ENCODE peak calls at places on chromosomes 3 and 15, in eight cellular contexts. Y is PC-3, W is GM06990, L is IMR-90, V is A549, T is heart left ventricle, X is K562, A is right lobe of liver. Z is an unnamed sample.

GRCh38 chr15:95169701-95170459 is 938.5 kb downstream of the MCTP2 start:
- DNase-seq in Y (no peak), W (no peak), L (peak), T (no peak), V (no peak), A (no peak), X (no peak), Z (peak)

GRCh38 chr3:95310560-95310959 is 1247.7 kb downstream of the NSUN3 start:
- DNase-seq in T (no peak), W (no peak), A (no peak), Y (no peak), X (no peak), V (no peak), L (no peak), Z (no peak)

GRCh38 chr15:71128939-71129562 is 13.8 kb downstream of the THSD4 start:
- DNase-seq in L (peak), A (no peak), V (no peak), T (no peak), Y (peak), W (no peak), X (no peak), Z (no peak)

GRCh38 chr15:74270854-74271520 is 34.9 kb downstream of the CCDC33 start:
- DNase-seq in T (peak), Y (no peak), A (no peak), X (no peak), V (no peak), L (no peak), W (no peak), Z (no peak)

GRCh38 chr3:196810963-196811581 is 56.6 kb upstream of the SENP5 start:
- DNase-seq in W (no peak), A (no peak), T (no peak), X (no peak), V (no peak), Y (no peak), L (no peak), Z (no peak)

GRCh38 chr15:45869034-45869668 is 234.3 kb downstream of the SQOR start:
- DNase-seq in W (no peak), V (no peak), L (no peak), Y (no peak), A (no peak), X (no peak), T (no peak), Z (no peak)

GRCh38 chr3:174232658-174233429 is 626.3 kb upstream of the NAALADL2 start:
- DNase-seq in V (no peak), Y (no peak), W (no peak), A (no peak), T (no peak), X (no peak), L (no peak), Z (no peak)

GRCh38 chr3:152176241-152176640 is 92.5 kb upstream of the MBNL1 start:
- DNase-seq in X (no peak), A (no peak), Y (no peak), V (no peak), L (peak), T (no peak), W (no peak), Z (no peak)

GRCh38 chr3:133169669-133170068 is 131.5 kb downstream of the TMEM108 start:
- DNase-seq in W (no peak), Y (no peak), T (no peak), X (no peak), L (no peak), A (no peak), V (no peak), Z (no peak)

GRCh38 chr3:129633751-129634481 is 27.4 kb upstream of the PLXND1 start:
- DNase-seq in Y (peak), L (no peak), V (no peak), W (no peak), X (no peak), T (no peak), A (no peak), Z (no peak)

GRCh38 chr15:25717861-25718504 is 145.1 kb downstream of the ATP10A start:
- DNase-seq in T (no peak), W (no peak), Y (no peak), A (no peak), L (no peak), X (no peak), V (no peak), Z (no peak)

GRCh38 chr3:116340680-116341216 is 104.5 kb downstream of the LSAMP start:
- DNase-seq in W (no peak), T (no peak), L (peak), A (no peak), X (no peak), Y (no peak), V (no peak), Z (peak)

GRCh38 chr3:59540241-59540640 is 490.4 kb upstream of the CFAP20DC start:
- DNase-seq in Y (peak), W (no peak), T (no peak), A (no peak), V (no peak), L (peak), X (no peak), Z (no peak)

GRCh38 chr3:169432692-169433432 is 230.7 kb downstream of the MECOM start:
- DNase-seq in T (no peak), Y (peak), X (no peak), V (no peak), L (no peak), A (no peak), W (no peak), Z (no peak)

GRCh38 chr3:184710870-184711365 is 946 bp downstream of the MAGEF1 start:
- DNase-seq in T (no peak), A (no peak), X (peak), Y (no peak), L (no peak), V (no peak), W (peak), Z (no peak)

GRCh38 chr3:81308296-81308695 is 453.1 kb downstream of the GBE1 start:
- DNase-seq in T (no peak), L (peak), X (no peak), V (no peak), W (no peak), Y (peak), A (no peak), Z (no peak)

GRCh38 chr3:31533169-31533870 is 595 bp downstream of the STT3B start:
- DNase-seq in X (peak), V (peak), W (peak), T (peak), Y (peak), L (peak), A (peak), Z (peak)

GRCh38 chr3:32432711-32433530 is 41.3 kb downstream of the CMTM7 start:
- DNase-seq in V (no peak), X (no peak), L (peak), A (no peak), T (no peak), Y (no peak), W (no peak), Z (peak)

GRCh38 chr15:62853114-62853832 is 189.3 kb upstream of the TPM1 start:
- DNase-seq in V (no peak), W (no peak), Y (peak), L (no peak), A (peak), X (no peak), T (no peak), Z (no peak)

GRCh38 chr15:99845009-99845408 is 111.8 kb upstream of the LYSMD4 start:
- DNase-seq in W (peak), A (no peak), X (no peak), T (no peak), Y (no peak), L (peak), V (no peak), Z (no peak)

GRCh38 chr15:87268675-87269074 is 987.9 kb downstream of the NTRK3 start:
- DNase-seq in T (no peak), V (no peak), W (no peak), X (no peak), Y (peak), A (no peak), L (no peak), Z (peak)

GRCh38 chr3:196320110-196320509 is 2.1 kb upstream of the DYNLT2B start:
- DNase-seq in T (no peak), W (no peak), X (no peak), L (no peak), A (no peak), V (no peak), Y (no peak), Z (no peak)

GRCh38 chr3:123324880-123325765 is 123.4 kb downstream of the SEC22A start:
- DNase-seq in T (peak), V (no peak), A (no peak), W (no peak), Y (no peak), L (no peak), X (no peak), Z (no peak)

GRCh38 chr15:88617031-88617722 is 4.0 kb upstream of the AEN start:
- DNase-seq in Y (no peak), T (no peak), A (no peak), X (no peak), L (no peak), W (no peak), V (no peak), Z (no peak)

GRCh38 chr15:71362987-71363968 is 248.0 kb downstream of the THSD4 start:
- DNase-seq in V (no peak), T (no peak), W (no peak), A (no peak), X (no peak), Y (no peak), L (no peak), Z (no peak)

GRCh38 chr3:186871403-186871924 is 29.0 kb downstream of the ADIPOQ start:
- DNase-seq in W (no peak), L (no peak), T (no peak), V (no peak), X (peak), A (no peak), Y (no peak), Z (no peak)

GRCh38 chr3:194274424-194275085 is 76.6 kb downstream of the CPN2 start:
- DNase-seq in Y (no peak), L (no peak), X (no peak), T (no peak), W (no peak), A (peak), V (no peak), Z (no peak)

GRCh38 chr15:26087395-26087794 is 224.3 kb upstream of the ATP10A start:
- DNase-seq in T (no peak), Y (peak), X (no peak), L (peak), V (no peak), A (no peak), W (no peak), Z (no peak)

GRCh38 chr3:119309591-119309990 is 15.4 kb downstream of the ARHGAP31 start:
- DNase-seq in V (no peak), L (no peak), W (no peak), X (no peak), A (no peak), T (no peak), Y (no peak), Z (no peak)

GRCh38 chr3:195451373-195452000 is 8.7 kb upstream of the ACAP2 start:
- DNase-seq in Y (no peak), L (no peak), A (no peak), W (no peak), T (no peak), X (no peak), V (no peak), Z (no peak)

GRCh38 chr15:78056714-78057269 is 20.7 kb downstream of the TBC1D2B start:
- DNase-seq in Y (peak), A (peak), V (no peak), X (no peak), T (no peak), L (peak), W (no peak), Z (no peak)

GRCh38 chr15:70096975-70097336 is 761 bp downstream of the TLE3 start:
- DNase-seq in X (no peak), L (no peak), T (no peak), A (no peak), Y (no peak), V (peak), W (peak), Z (no peak)

GRCh38 chr15:70097337-70098169 is at the start of gene TLE3:
- DNase-seq in T (peak), A (peak), L (peak), V (peak), Y (peak), W (peak), X (peak), Z (peak)

GRCh38 chr15:70098461-70099166 is 897 bp upstream of the TLE3 start:
- DNase-seq in A (peak), Y (peak), L (no peak), W (peak), X (no peak), T (peak), V (peak), Z (peak)

GRCh38 chr15:70099167-70099965 is 1.6 kb upstream of the TLE3 start:
- DNase-seq in X (peak), T (peak), A (peak), V (peak), W (peak), Y (peak), L (peak), Z (peak)

GRCh38 chr15:70098170-70098460 is 398 bp upstream of the TLE3 start:
- DNase-seq in L (no peak), V (no peak), W (no peak), Y (no peak), X (no peak), T (no peak), A (no peak), Z (no peak)
- TF ChIP-seq CTCF in L (no peak), V (no peak), W (no peak), Y (no peak), X (no peak), T (no peak), A (no peak), Z (no peak)

DNA sequence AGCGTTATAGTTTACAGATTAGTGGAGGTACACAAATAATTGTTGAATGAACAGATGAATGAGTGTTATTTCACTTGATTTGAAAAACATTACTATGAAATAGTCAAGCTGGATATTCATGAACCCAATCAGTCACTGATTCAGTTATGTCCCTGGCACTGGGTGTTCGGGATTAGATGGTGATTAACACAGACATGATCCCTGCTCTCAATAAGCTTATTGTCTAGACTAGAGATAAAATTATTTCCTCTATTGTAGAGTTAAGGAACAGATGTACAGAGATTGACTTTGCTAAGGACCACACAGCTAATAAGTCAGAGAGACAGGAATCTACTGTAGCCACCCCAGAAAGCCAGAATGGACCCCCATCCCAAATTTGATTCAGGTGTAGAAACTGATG is 963 bp downstream of the GRAMD1C start:
- DNase-seq in W (no peak), A (no peak), T (no peak), X (no peak), V (no peak), Y (no peak), L (no peak), Z (no peak)
- H3K4me3 ChIP-seq in W (peak), A (peak), T (peak), X (no peak), V (no peak), Y (peak), L (peak), Z (peak)

GRCh38 chr3:53729130-53729529 is 117.1 kb downstream of the CHDH start:
- DNase-seq in Y (no peak), X (no peak), V (no peak), A (no peak), W (no peak), L (no peak), T (no peak), Z (no peak)

GRCh38 chr3:53728606-53729005 is 117.6 kb downstream of the CHDH start:
- DNase-seq in L (no peak), X (no peak), W (no peak), A (no peak), T (no peak), V (no peak), Y (no peak), Z (no peak)

GRCh38 chr3:53730565-53730964 is 115.7 kb downstream of the CHDH start:
- DNase-seq in V (no peak), Y (no peak), T (peak), L (no peak), W (no peak), X (no peak), A (peak), Z (peak)

GRCh38 chr3:53731934-53732624 is 114.1 kb downstream of the CHDH start:
- DNase-seq in L (no peak), T (no peak), Y (no peak), X (no peak), A (no peak), V (no peak), W (no peak), Z (no peak)

GRCh38 chr3:53729618-53730017 is 116.6 kb downstream of the CHDH start:
- DNase-seq in V (no peak), L (no peak), A (peak), X (no peak), T (no peak), W (no peak), Y (peak), Z (no peak)
- TF ChIP-seq CTCF in V (no peak), L (no peak), A (peak), X (no peak), T (peak), W (peak), Y (peak), Z (no peak)

DNA sequence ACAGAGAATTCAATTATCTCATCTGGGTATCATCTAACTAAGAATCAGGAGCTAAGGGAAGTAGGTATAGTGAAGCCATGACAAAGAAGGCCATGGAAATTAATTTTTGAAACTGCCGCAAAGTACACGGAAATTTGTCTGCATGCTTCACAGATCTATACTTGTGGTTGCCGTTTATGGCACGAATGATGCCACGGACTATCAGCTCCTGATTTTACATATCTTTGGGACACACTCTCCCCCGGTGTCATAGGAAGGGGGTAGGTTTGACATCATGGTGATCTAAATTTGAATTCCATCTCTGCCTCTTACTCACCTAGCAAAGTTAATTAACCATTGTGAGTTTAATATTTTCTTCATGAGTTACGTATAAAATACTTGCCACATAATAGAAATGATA is 14.0 kb downstream of the ARPP21 start:
- DNase-seq in Y (no peak), V (no peak), W (no peak), T (no peak), L (no peak), A (no peak), X (no peak), Z (no peak)
- H3K4me3 ChIP-seq in Y (no peak), V (no peak), W (no peak), T (no peak), L (no peak), A (no peak), X (no peak), Z (no peak)

GRCh38 chr3:157107644-157108133 is 52.3 kb downstream of the CCNL1 start:
- DNase-seq in Y (no peak), L (no peak), X (no peak), A (no peak), W (no peak), T (no peak), V (no peak), Z (peak)
- TF ChIP-seq CTCF in Y (no peak), L (no peak), X (no peak), A (no peak), W (no peak), T (no peak), V (no peak), Z (no peak)

Z was measured in fibroblast of villous mesenchyme.